ENCODE peak calls at places on chromosomes 13 and 19, in eight cellular contexts. O, H, B, K, N, M, I and W are unnamed samples.

GRCh38 chr19:41701401-41702075 is 6.9 kb upstream of the CEACAM5 start:
- DNase-seq in O (no peak), M (no peak), K (no peak), N (no peak), B (no peak), H (no peak), I (no peak), W (no peak)

GRCh38 chr13:46778879-46779278 is 18.1 kb downstream of the ESD start:
- DNase-seq in B (no peak), O (no peak), H (no peak), N (peak; percentile 64), M (peak; percentile 30), K (no peak), I (peak; percentile 4), W (no peak)

GRCh38 chr13:35472308-35473008 is 4.0 kb downstream of the MAB21L1 start:
- DNase-seq in N (no peak), B (no peak), I (no peak), K (no peak), O (no peak), H (no peak), M (no peak), W (no peak)

GRCh38 chr19:12784394-12784870 is 6.9 kb upstream of the JUNB start:
- DNase-seq in M (no peak), B (no peak), I (no peak), N (no peak), H (peak; percentile 60), O (no peak), K (no peak), W (no peak)

GRCh38 chr19:370641-371330 is 26.2 kb upstream of the MIER2 start:
- DNase-seq in M (no peak), B (no peak), H (no peak), O (no peak), I (no peak), K (no peak), N (no peak), W (no peak)

GRCh38 chr13:71866173-71867091 is 572 bp downstream of the DACH1 start:
- DNase-seq in K (peak; percentile 63), B (peak; percentile 31), O (no peak), M (peak; percentile 13), H (no peak), I (peak; percentile 14), N (no peak), W (no peak)

GRCh38 chr19:46919324-46919723 is 58.5 kb downstream of the ARHGAP35 start:
- DNase-seq in H (no peak), M (no peak), B (no peak), I (no peak), N (peak; percentile 53), K (no peak), O (no peak), W (no peak)

GRCh38 chr13:107450931-107451330 is 764.4 kb downstream of the LIG4 start:
- DNase-seq in K (no peak), I (peak; percentile 96), N (peak; percentile 92), H (no peak), O (peak; percentile 83), M (peak; percentile 92), B (no peak), W (no peak)

GRCh38 chr13:111539252-111539651 is 218.8 kb downstream of the TEX29 start:
- DNase-seq in H (no peak), B (no peak), O (no peak), M (no peak), K (no peak), I (no peak), N (no peak), W (no peak)

GRCh38 chr13:72255908-72256307 is 388.9 kb upstream of the DACH1 start:
- DNase-seq in O (no peak), H (peak; percentile 54), M (peak; percentile 1), N (peak; percentile 40), I (peak; percentile 2), B (no peak), K (no peak), W (no peak)

GRCh38 chr13:80436571-80437169 is 95.7 kb upstream of the SPRY2 start:
- DNase-seq in O (peak; percentile 2), N (peak; percentile 34), B (no peak), H (no peak), I (peak; percentile 82), K (no peak), M (peak; percentile 74), W (no peak)

GRCh38 chr19:19355606-19356139 is 35.0 kb downstream of the MAU2 start:
- DNase-seq in N (no peak), B (no peak), H (no peak), M (no peak), I (no peak), O (no peak), K (no peak), W (peak; percentile 43)

GRCh38 chr13:99059498-99060070 is 81.7 kb upstream of the DOCK9 start:
- DNase-seq in O (no peak), K (no peak), N (no peak), M (no peak), H (no peak), B (no peak), I (no peak), W (no peak)

GRCh38 chr13:99062593-99062992 is 84.7 kb upstream of the DOCK9 start:
- DNase-seq in H (peak; percentile 70), M (peak; percentile 72), K (no peak), O (no peak), B (peak; percentile 38), I (peak; percentile 43), N (peak; percentile 49), W (no peak)

GRCh38 chr13:99063952-99064351 is 86.1 kb upstream of the DOCK9 start:
- DNase-seq in N (no peak), H (no peak), B (no peak), O (no peak), M (no peak), K (no peak), I (no peak), W (no peak)

GRCh38 chr13:99063178-99063577 is 85.3 kb upstream of the DOCK9 start:
- DNase-seq in H (no peak), M (no peak), I (no peak), K (no peak), O (no peak), B (no peak), N (no peak), W (no peak)

DNA sequence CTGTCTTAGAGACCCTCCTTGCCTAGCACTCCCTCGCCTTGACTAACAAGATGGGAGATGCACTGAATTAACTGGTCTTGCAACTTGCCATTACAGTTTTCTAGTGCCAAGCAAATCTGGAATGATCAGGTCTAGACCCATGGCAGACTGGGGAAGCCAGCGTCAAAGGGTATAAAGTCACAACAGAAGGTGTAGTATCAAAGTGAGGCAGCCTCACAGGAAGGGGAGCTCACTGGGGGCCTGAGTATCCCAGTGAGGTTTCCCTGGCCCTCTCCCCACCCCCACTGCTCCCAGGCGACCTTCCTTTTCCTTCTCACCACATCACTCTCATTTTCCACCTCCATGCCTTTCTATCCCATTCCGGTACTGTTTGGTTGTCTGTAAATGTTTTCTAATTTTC is 83.5 kb upstream of the DOCK9 start:
- DNase-seq in H (no peak), N (no peak), I (no peak), M (no peak), O (no peak), B (no peak), K (no peak), W (no peak)
- TF ChIP-seq CTCF in H (no peak), N (no peak), I (no peak), M (no peak), O (no peak), B (no peak), K (no peak), W (no peak)

GRCh38 chr13:45120967-45121366 is 657 bp downstream of the GTF2F2 start:
- DNase-seq in O (no peak), I (no peak), N (no peak), B (no peak), K (no peak), H (no peak), M (no peak), W (no peak)

GRCh38 chr13:45119990-45120864 is at the start of gene GTF2F2:
- DNase-seq in H (peak; percentile 84), K (peak; percentile 92), M (peak; percentile 92), I (peak; percentile 92), B (peak; percentile 89), O (peak; percentile 68), N (peak; percentile 87), W (peak; percentile 89)

GRCh38 chr13:45122941-45123340 is 2.6 kb downstream of the GTF2F2 start:
- DNase-seq in B (no peak), M (no peak), N (no peak), H (no peak), O (no peak), I (no peak), K (no peak), W (no peak)

GRCh38 chr13:45119469-45119989 is 781 bp upstream of the GTF2F2 start:
- DNase-seq in H (no peak), M (peak; percentile 64), K (no peak), I (peak; percentile 78), N (peak; percentile 59), B (no peak), O (no peak), W (peak; percentile 53)

DNA sequence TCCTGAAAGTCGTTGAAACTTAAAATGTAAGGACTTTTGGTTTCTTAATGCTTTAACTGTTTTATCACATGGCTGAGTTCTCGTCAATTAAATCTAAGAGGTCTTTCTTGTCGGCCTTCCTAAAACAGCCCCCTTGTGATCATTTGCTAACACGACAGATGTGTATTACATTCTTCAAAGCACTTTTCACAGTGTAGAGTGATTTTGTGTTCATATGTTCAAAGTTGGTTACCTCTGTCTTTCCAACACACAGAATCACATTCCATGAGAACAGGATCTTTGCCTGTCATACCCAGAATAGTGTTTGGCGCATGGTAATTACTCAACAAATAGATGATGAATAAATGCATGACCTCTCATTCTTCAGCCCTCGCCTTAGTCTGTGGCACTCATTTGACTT is 1.1 kb downstream of the GTF2F2 start:
- DNase-seq in O (no peak), M (peak; percentile 46), I (peak; percentile 40), H (peak; percentile 22), B (no peak), K (no peak), N (peak; percentile 44), W (no peak)
- TF ChIP-seq CTCF in O (peak; percentile 13), M (peak; percentile 12), I (peak; percentile 17), H (peak; percentile 44), B (no peak), K (no peak), N (peak; percentile 35), W (no peak)

GRCh38 chr19:33997690-33998089 is 174.6 kb upstream of the LSM14A start:
- DNase-seq in O (no peak), B (no peak), N (no peak), H (no peak), I (no peak), K (no peak), M (no peak), W (no peak)
- TF ChIP-seq CTCF in O (no peak), B (peak; percentile 20), N (peak; percentile 28), H (peak; percentile 48), I (peak; percentile 14), K (no peak), M (no peak), W (peak; percentile 9)

DNA sequence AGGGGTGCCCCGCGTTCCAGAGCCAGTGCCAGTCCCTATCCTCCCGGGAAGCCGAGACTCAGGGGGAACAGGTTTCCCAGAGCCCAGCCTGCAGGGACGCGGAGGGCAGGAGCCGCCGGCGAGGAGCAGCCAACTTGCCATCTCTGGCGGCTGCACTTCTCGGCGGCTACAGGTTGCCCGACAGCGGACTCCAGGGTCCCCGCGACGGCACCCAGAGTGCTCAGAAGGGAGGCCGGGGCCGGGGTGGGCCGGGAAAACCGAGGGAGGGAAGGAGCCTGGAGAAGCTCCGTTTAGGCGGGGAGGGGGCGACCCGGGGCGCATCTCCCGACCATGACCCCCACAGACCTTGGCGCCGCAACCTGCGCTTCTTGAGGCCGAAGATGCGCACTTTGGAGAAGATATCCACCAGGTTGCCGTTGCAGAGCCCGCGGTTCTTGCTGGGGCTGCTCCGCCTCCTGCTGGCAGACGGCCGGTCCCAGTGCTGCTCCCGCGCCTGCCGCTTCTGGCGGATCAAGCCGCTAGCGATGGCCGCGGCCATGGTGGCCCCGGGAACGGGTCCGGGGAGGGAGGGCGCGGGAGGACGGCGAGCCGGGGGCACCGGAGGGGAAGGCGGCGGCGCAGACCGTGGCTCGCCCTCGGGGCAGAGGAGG is 463.8 kb downstream of the ITGBL1 start:
- DNase-seq in N (no peak), I (peak; percentile 4), O (no peak), M (no peak), K (no peak), B (peak; percentile 40), H (no peak), W (no peak)
- TF ChIP-seq CTCF in N (peak; percentile 3), I (peak; percentile 6), O (peak; percentile 26), M (peak; percentile 10), K (no peak), B (peak; percentile 29), H (peak; percentile 41), W (no peak)